ENCODE peak calls at places on chromosomes 3 and 15, in ten cellular contexts. T is uterus; D is CD8-positive, alpha-beta T cell; X is endothelial cell of umbilical vein; K is transverse colon; J is CD8-positive, alpha-beta memory T cell; P is adrenal gland; B is heart right ventricle; W is heart left ventricle; F is hepatocyte. Z is an unnamed sample.

GRCh38 chr3:102224171-102224570 is 210.6 kb upstream of the ZPLD1 start:
- DNase-seq in T (peak; percentile 18), D (no peak), X (peak; percentile 45), K (peak; percentile 15), J (no peak), P (no peak), B (no peak), W (no peak), F (peak; percentile 37), Z (no peak)

GRCh38 chr3:30167511-30168135 is 438.8 kb upstream of the TGFBR2 start:
- DNase-seq in T (no peak), D (no peak), X (peak; percentile 67), K (no peak), J (no peak), P (no peak), B (no peak), W (no peak), F (no peak), Z (peak; percentile 2)

GRCh38 chr15:68888419-68888818 is 41.9 kb upstream of the SPESP1 start:
- DNase-seq in T (no peak), D (no peak), X (no peak), K (no peak), J (no peak), P (no peak), B (no peak), W (no peak), F (no peak), Z (peak; percentile 64)

GRCh38 chr15:29672923-29673809 is 149.1 kb downstream of the TJP1 start:
- DNase-seq in T (no peak), D (no peak), X (no peak), K (no peak), J (no peak), P (no peak), B (no peak), W (no peak), F (no peak), Z (no peak)

GRCh38 chr15:57003418-57003817 is 85.0 kb downstream of the TCF12 start:
- DNase-seq in T (no peak), D (no peak), X (peak; percentile 42), K (no peak), J (no peak), P (no peak), B (no peak), W (no peak), F (no peak), Z (no peak)

GRCh38 chr3:179463299-179463698 is 12.0 kb upstream of the GNB4 start:
- DNase-seq in T (no peak), D (no peak), X (no peak), K (no peak), J (no peak), P (peak; percentile 13), B (no peak), W (no peak), F (no peak), Z (no peak)

GRCh38 chr3:116770815-116771450 is 61.4 kb downstream of the TUSC7 start:
- DNase-seq in T (peak; percentile 42), D (no peak), X (peak; percentile 82), K (peak; percentile 66), J (no peak), P (peak; percentile 83), B (peak; percentile 13), W (peak; percentile 25), F (peak; percentile 87), Z (peak; percentile 16)

GRCh38 chr3:101946906-101947305 is 97.6 kb downstream of the NFKBIZ start:
- DNase-seq in T (no peak), D (no peak), X (no peak), K (no peak), J (no peak), P (no peak), B (no peak), W (no peak), F (no peak), Z (no peak)

GRCh38 chr3:67661079-67661478 is 6.7 kb upstream of the SUCLG2 start:
- DNase-seq in T (no peak), D (no peak), X (no peak), K (no peak), J (no peak), P (no peak), B (no peak), W (no peak), F (no peak), Z (no peak)
- H3K4me3 ChIP-seq in T (no peak overlapping the region), D (no peak overlapping the region), X (no peak overlapping the region), K (no peak overlapping the region), J (no peak overlapping the region), P (no peak overlapping the region), B (no peak overlapping the region), W (no peak overlapping the region), F (no peak overlapping the region), Z (no peak overlapping the region)

GRCh38 chr3:71785594-71786472 is 885 bp upstream of the PROK2 start:
- DNase-seq in T (no peak), D (no peak), X (no peak), K (no peak), J (no peak), P (no peak), B (no peak), W (no peak), F (no peak), Z (peak; percentile 32)

GRCh38 chr3:71784201-71784913 is 591 bp downstream of the PROK2 start:
- DNase-seq in T (no peak), D (no peak), X (no peak), K (no peak), J (no peak), P (no peak), B (no peak), W (no peak), F (no peak), Z (peak; percentile 51)

GRCh38 chr3:71786551-71786950 is 1.6 kb upstream of the PROK2 start:
- DNase-seq in T (no peak), D (no peak), X (no peak), K (no peak), J (no peak), P (no peak), B (no peak), W (no peak), F (no peak), Z (peak; percentile 18)

GRCh38 chr3:71787851-71788405 is 3.0 kb upstream of the PROK2 start:
- DNase-seq in T (no peak), D (no peak), X (no peak), K (no peak), J (no peak), P (no peak), B (no peak), W (no peak), F (no peak), Z (no peak)

DNA sequence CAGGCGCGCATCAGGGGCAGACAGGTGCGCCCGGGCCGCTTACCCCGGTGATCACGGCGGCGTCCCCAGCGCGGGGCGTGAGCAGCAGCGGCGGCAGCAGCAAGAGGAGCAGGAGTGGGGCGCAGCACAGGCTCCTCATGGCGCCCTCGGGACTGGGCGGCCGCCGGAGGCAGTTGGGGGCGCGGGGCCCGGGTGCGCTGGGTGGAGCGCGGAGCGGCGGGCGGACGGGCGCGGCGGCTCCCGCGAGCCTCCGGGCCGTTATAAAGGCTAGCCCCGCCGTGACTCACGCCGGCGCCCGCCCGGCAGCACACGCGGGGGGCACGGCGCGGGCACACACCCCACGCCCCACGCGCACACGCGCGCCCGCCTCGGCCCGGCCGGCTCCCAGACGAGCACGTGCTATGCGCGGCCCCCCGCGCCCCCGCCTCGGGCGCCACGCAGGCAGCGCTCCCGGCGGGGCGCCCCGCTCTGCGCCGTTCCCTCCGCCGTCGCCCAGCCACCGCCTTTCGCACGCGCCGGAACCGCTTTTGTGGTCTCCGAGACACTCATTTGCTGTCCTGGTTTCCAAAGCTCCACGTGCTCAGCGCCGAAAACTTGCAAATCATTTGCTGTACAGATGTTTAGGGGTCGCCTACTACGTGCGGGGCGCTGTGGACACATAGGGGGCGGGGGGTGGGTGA is at the start of gene PROK2:
- DNase-seq in T (no peak), D (no peak), X (no peak), K (no peak), J (peak; percentile 9), P (peak; percentile 2), B (peak; percentile 14), W (no peak), F (peak; percentile 33), Z (peak; percentile 77)
- H3K27me3 ChIP-seq in T (peaks cover 52% of the 10 kb centered on the region), D (no peaks in the 10 kb centered on the region), X (peaks cover 38% of the 10 kb centered on the region), K (peaks cover 77% of the 10 kb centered on the region), J (peaks cover 46% of the 10 kb centered on the region), P (peaks cover 49% of the 10 kb centered on the region), B (peaks cover 59% of the 10 kb centered on the region), W (peaks cover 13% of the 10 kb centered on the region), F (peaks cover 83% of the 10 kb centered on the region), Z (peaks cover 50% of the 10 kb centered on the region)

GRCh38 chr3:47630810-47631209 is 52.1 kb upstream of the CSPG5 start:
- DNase-seq in T (no peak), D (no peak), X (no peak), K (no peak), J (no peak), P (no peak), B (no peak), W (no peak), F (no peak), Z (no peak)

GRCh38 chr3:47634996-47635395 is 56.3 kb upstream of the CSPG5 start:
- DNase-seq in T (no peak), D (no peak), X (no peak), K (no peak), J (no peak), P (no peak), B (no peak), W (no peak), F (no peak), Z (no peak)

GRCh38 chr3:47636921-47637320 is 58.3 kb upstream of the CSPG5 start:
- DNase-seq in T (no peak), D (no peak), X (no peak), K (no peak), J (no peak), P (no peak), B (no peak), W (no peak), F (no peak), Z (no peak)

GRCh38 chr3:47641739-47642138 is 63.1 kb upstream of the CSPG5 start:
- DNase-seq in T (no peak), D (no peak), X (no peak), K (no peak), J (no peak), P (no peak), B (no peak), W (no peak), F (no peak), Z (no peak)

GRCh38 chr3:47636225-47636624 is 57.6 kb upstream of the CSPG5 start:
- DNase-seq in T (no peak), D (no peak), X (no peak), K (no peak), J (no peak), P (no peak), B (no peak), W (no peak), F (no peak), Z (no peak)
- H3K36me3 ChIP-seq in T (no peaks in the 10 kb centered on the region), D (peaks cover 32% of the 10 kb centered on the region), X (peaks cover 10% of the 10 kb centered on the region), K (no peaks in the 10 kb centered on the region), J (peaks cover 33% of the 10 kb centered on the region), P (no peaks in the 10 kb centered on the region), B (peaks cover 92% of the 10 kb centered on the region), W (peaks cover 9% of the 10 kb centered on the region), F (no peaks in the 10 kb centered on the region), Z (peaks cover 23% of the 10 kb centered on the region)

GRCh38 chr15:60673156-60673555 is 194.2 kb upstream of the ICE2 start:
- DNase-seq in T (no peak), D (no peak), X (no peak), K (no peak), J (no peak), P (no peak), B (no peak), W (no peak), F (no peak), Z (no peak)

GRCh38 chr15:60678632-60679031 is 199.7 kb upstream of the ICE2 start:
- DNase-seq in T (no peak), D (no peak), X (no peak), K (no peak), J (no peak), P (no peak), B (no peak), W (no peak), F (no peak), Z (no peak)

GRCh38 chr15:60674704-60675405 is 195.9 kb upstream of the ICE2 start:
- DNase-seq in T (no peak), D (no peak), X (no peak), K (no peak), J (no peak), P (no peak), B (no peak), W (no peak), F (no peak), Z (no peak)

GRCh38 chr15:60673918-60674558 is 195.1 kb upstream of the ICE2 start:
- DNase-seq in T (peak; percentile 79), D (peak; percentile 22), X (peak; percentile 97), K (peak; percentile 51), J (no peak), P (peak; percentile 74), B (no peak), W (peak; percentile 21), F (peak; percentile 83), Z (no peak)

GRCh38 chr15:60675763-60676162 is 196.8 kb upstream of the ICE2 start:
- DNase-seq in T (no peak), D (no peak), X (no peak), K (no peak), J (no peak), P (no peak), B (no peak), W (no peak), F (no peak), Z (no peak)
- H3K4me3 ChIP-seq in T (no peak overlapping the region), D (no peak overlapping the region), X (no peak overlapping the region), K (no peak overlapping the region), J (no peak overlapping the region), P (no peak overlapping the region), B (no peak overlapping the region), W (no peak overlapping the region), F (no peak overlapping the region), Z (no peak overlapping the region)